ENCODE peak calls at places on chromosomes 13 and 19, in seven cellular contexts. One of them, this sample, is unnamed. For H3K79me1, the result is how much of the 10 kb centered on the place peaks cover.

GRCh38 chr13:46567671-46568070 is 14.7 kb downstream of the LRCH1 start:
- DNase-seq in neuronal stem cell: no peak
- DNase-seq in trophoblast cell: no peak
- DNase-seq in mesendoderm: peak
- DNase-seq in IMR-90: no peak
- DNase-seq in mesenchymal stem cell: no peak
- DNase-seq in H1: no peak
- DNase-seq in this sample: no peak

GRCh38 chr19:35712529-35712909 is 5.3 kb upstream of the KMT2B start:
- DNase-seq in H1: no peak
- DNase-seq in mesendoderm: no peak
- DNase-seq in IMR-90: no peak
- DNase-seq in neuronal stem cell: no peak
- DNase-seq in mesenchymal stem cell: no peak
- DNase-seq in trophoblast cell: no peak
- DNase-seq in this sample: no peak

GRCh38 chr19:2552859-2553258 is 76.9 kb downstream of the GADD45B start:
- DNase-seq in neuronal stem cell: no peak
- DNase-seq in mesenchymal stem cell: peak
- DNase-seq in mesendoderm: peak
- DNase-seq in H1: no peak
- DNase-seq in IMR-90: no peak
- DNase-seq in trophoblast cell: peak
- DNase-seq in this sample: no peak

GRCh38 chr19:20078696-20079095 is 896 bp downstream of the ZNF90 start:
- DNase-seq in mesendoderm: peak
- DNase-seq in mesenchymal stem cell: peak
- DNase-seq in IMR-90: peak
- DNase-seq in neuronal stem cell: peak
- DNase-seq in H1: no peak
- DNase-seq in trophoblast cell: peak
- DNase-seq in this sample: no peak

GRCh38 chr13:79810671-79811070 is 329.7 kb downstream of the NDFIP2 start:
- DNase-seq in mesenchymal stem cell: peak
- DNase-seq in mesendoderm: peak
- DNase-seq in trophoblast cell: peak
- DNase-seq in neuronal stem cell: no peak
- DNase-seq in H1: no peak
- DNase-seq in IMR-90: peak
- DNase-seq in this sample: no peak

GRCh38 chr13:21033224-21033855 is 28.0 kb downstream of the LATS2 start:
- DNase-seq in mesendoderm: peak
- DNase-seq in trophoblast cell: no peak
- DNase-seq in neuronal stem cell: no peak
- DNase-seq in H1: no peak
- DNase-seq in mesenchymal stem cell: peak
- DNase-seq in IMR-90: no peak
- DNase-seq in this sample: no peak

GRCh38 chr19:53094749-53095575 is 8.3 kb downstream of the ZNF160 start:
- DNase-seq in H1: peak
- DNase-seq in IMR-90: no peak
- DNase-seq in mesenchymal stem cell: no peak
- DNase-seq in neuronal stem cell: peak
- DNase-seq in trophoblast cell: no peak
- DNase-seq in mesendoderm: peak
- DNase-seq in this sample: peak

GRCh38 chr13:73146705-73147104 is 87.9 kb downstream of the KLF5 start:
- DNase-seq in mesendoderm: no peak
- DNase-seq in mesenchymal stem cell: peak
- DNase-seq in neuronal stem cell: no peak
- DNase-seq in H1: no peak
- DNase-seq in IMR-90: peak
- DNase-seq in trophoblast cell: peak
- DNase-seq in this sample: no peak

GRCh38 chr19:46413262-46414031 is at the start of gene CCDC8:
- DNase-seq in mesendoderm: peak
- DNase-seq in neuronal stem cell: peak
- DNase-seq in trophoblast cell: peak
- DNase-seq in mesenchymal stem cell: peak
- DNase-seq in H1: peak
- DNase-seq in IMR-90: peak
- DNase-seq in this sample: peak

GRCh38 chr19:37932985-37933953 is 26.3 kb downstream of the SIPA1L3 start:
- DNase-seq in mesendoderm: peak
- DNase-seq in H1: no peak
- DNase-seq in mesenchymal stem cell: peak
- DNase-seq in IMR-90: peak
- DNase-seq in neuronal stem cell: no peak
- DNase-seq in trophoblast cell: no peak
- DNase-seq in this sample: peak

GRCh38 chr13:42867232-42867631 is 85.8 kb downstream of the FAM216B start:
- DNase-seq in neuronal stem cell: no peak
- DNase-seq in IMR-90: no peak
- DNase-seq in mesenchymal stem cell: no peak
- DNase-seq in mesendoderm: no peak
- DNase-seq in trophoblast cell: no peak
- DNase-seq in H1: no peak
- DNase-seq in this sample: no peak

GRCh38 chr19:6632002-6632621 is 37.8 kb downstream of the TNFSF14 start:
- DNase-seq in neuronal stem cell: peak
- DNase-seq in mesendoderm: peak
- DNase-seq in IMR-90: peak
- DNase-seq in H1: no peak
- DNase-seq in mesenchymal stem cell: peak
- DNase-seq in trophoblast cell: peak
- DNase-seq in this sample: peak

GRCh38 chr19:43582495-43582894 is 6.9 kb downstream of the PINLYP start:
- DNase-seq in neuronal stem cell: no peak
- DNase-seq in mesendoderm: no peak
- DNase-seq in mesenchymal stem cell: no peak
- DNase-seq in IMR-90: no peak
- DNase-seq in trophoblast cell: no peak
- DNase-seq in H1: no peak
- DNase-seq in this sample: no peak

GRCh38 chr19:41588497-41589209 is 12.7 kb downstream of the CEACAM21 start:
- DNase-seq in trophoblast cell: peak
- DNase-seq in mesendoderm: peak
- DNase-seq in IMR-90: peak
- DNase-seq in neuronal stem cell: no peak
- DNase-seq in H1: no peak
- DNase-seq in mesenchymal stem cell: peak
- DNase-seq in this sample: no peak

GRCh38 chr13:76223565-76223964 is 587.4 kb downstream of the LMO7 start:
- DNase-seq in IMR-90: no peak
- DNase-seq in mesenchymal stem cell: no peak
- DNase-seq in H1: no peak
- DNase-seq in neuronal stem cell: no peak
- DNase-seq in mesendoderm: peak
- DNase-seq in trophoblast cell: no peak
- DNase-seq in this sample: peak
- H4K8ac ChIP-seq in IMR-90: no peak
- H4K8ac ChIP-seq in mesenchymal stem cell: no peak
- H4K8ac ChIP-seq in H1: no peak
- H4K8ac ChIP-seq in neuronal stem cell: no peak
- H4K8ac ChIP-seq in mesendoderm: no peak
- H4K8ac ChIP-seq in trophoblast cell: no peak
- H4K8ac ChIP-seq in this sample: no peak

GRCh38 chr13:93460005-93460404 is 233.4 kb downstream of the GPC6 start:
- DNase-seq in mesenchymal stem cell: no peak
- DNase-seq in neuronal stem cell: no peak
- DNase-seq in H1: no peak
- DNase-seq in trophoblast cell: no peak
- DNase-seq in mesendoderm: no peak
- DNase-seq in IMR-90: no peak
- DNase-seq in this sample: no peak

GRCh38 chr13:93450226-93450625 is 223.6 kb downstream of the GPC6 start:
- DNase-seq in mesendoderm: no peak
- DNase-seq in mesenchymal stem cell: peak
- DNase-seq in H1: no peak
- DNase-seq in IMR-90: peak
- DNase-seq in trophoblast cell: no peak
- DNase-seq in neuronal stem cell: no peak
- DNase-seq in this sample: no peak

GRCh38 chr13:93450761-93451160 is 224.2 kb downstream of the GPC6 start:
- DNase-seq in neuronal stem cell: no peak
- DNase-seq in H1: no peak
- DNase-seq in IMR-90: no peak
- DNase-seq in trophoblast cell: no peak
- DNase-seq in mesendoderm: no peak
- DNase-seq in mesenchymal stem cell: no peak
- DNase-seq in this sample: no peak

DNA sequence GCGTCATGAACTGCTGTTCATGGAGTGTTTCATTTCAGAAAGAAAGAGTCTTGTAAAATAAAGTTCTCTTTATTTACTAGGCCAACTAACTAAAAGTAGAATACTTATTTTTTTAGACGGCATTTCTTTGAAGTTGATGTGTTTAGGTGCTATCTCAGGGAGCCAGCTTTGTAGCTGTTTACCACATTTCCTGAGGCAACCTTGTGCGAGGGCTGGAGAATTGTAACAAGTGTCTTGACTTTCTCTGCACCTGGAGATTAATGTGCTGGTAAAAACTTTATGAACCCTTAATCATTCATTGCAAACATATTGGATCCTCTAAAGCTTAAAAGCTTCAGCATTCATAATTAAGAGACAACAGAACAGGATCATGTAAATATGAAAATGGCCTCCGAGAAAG is 229.3 kb downstream of the GPC6 start:
- DNase-seq in H1: no peak
- DNase-seq in mesendoderm: no peak
- DNase-seq in trophoblast cell: no peak
- DNase-seq in IMR-90: no peak
- DNase-seq in mesenchymal stem cell: no peak
- DNase-seq in neuronal stem cell: no peak
- DNase-seq in this sample: no peak
- H3K79me1 ChIP-seq in H1: under half
- H3K79me1 ChIP-seq in mesendoderm: under half
- H3K79me1 ChIP-seq in trophoblast cell: under half
- H3K79me1 ChIP-seq in IMR-90: under half
- H3K79me1 ChIP-seq in mesenchymal stem cell: under half
- H3K79me1 ChIP-seq in neuronal stem cell: under half
- H3K79me1 ChIP-seq in this sample: under half

DNA sequence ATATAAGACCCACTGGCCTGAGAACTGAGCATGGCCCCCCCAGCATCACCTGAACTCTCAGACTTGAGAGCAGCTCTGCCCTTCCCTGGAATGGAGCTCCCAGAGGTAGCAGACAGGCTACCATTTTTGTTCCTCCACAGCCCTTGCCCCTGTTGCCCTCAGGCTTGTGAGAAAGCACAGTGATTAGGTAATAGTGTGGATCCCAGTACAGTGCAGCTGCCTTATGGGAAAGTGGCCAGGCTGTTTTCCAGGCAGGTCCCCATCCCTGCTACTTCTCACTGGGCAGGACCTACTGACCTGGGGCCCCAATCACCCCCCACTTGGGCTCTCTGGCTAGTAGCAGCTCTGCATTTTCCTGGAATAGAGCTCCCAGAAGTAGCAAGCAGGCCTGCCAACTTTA is 834.0 kb downstream of the DACH1 start:
- DNase-seq in mesenchymal stem cell: no peak
- DNase-seq in mesendoderm: no peak
- DNase-seq in IMR-90: no peak
- DNase-seq in trophoblast cell: peak
- DNase-seq in neuronal stem cell: no peak
- DNase-seq in H1: no peak
- DNase-seq in this sample: no peak
- H4K8ac ChIP-seq in mesenchymal stem cell: no peak
- H4K8ac ChIP-seq in mesendoderm: no peak
- H4K8ac ChIP-seq in IMR-90: no peak
- H4K8ac ChIP-seq in trophoblast cell: no peak
- H4K8ac ChIP-seq in neuronal stem cell: peak
- H4K8ac ChIP-seq in H1: no peak
- H4K8ac ChIP-seq in this sample: no peak

GRCh38 chr13:98451676-98452105 is 125.2 kb downstream of the STK24 start:
- DNase-seq in mesenchymal stem cell: no peak
- DNase-seq in H1: no peak
- DNase-seq in trophoblast cell: no peak
- DNase-seq in neuronal stem cell: no peak
- DNase-seq in mesendoderm: no peak
- DNase-seq in IMR-90: peak
- DNase-seq in this sample: no peak
- H3K79me1 ChIP-seq in mesenchymal stem cell: under half
- H3K79me1 ChIP-seq in H1: under half
- H3K79me1 ChIP-seq in trophoblast cell: under half
- H3K79me1 ChIP-seq in neuronal stem cell: under half
- H3K79me1 ChIP-seq in mesendoderm: under half
- H3K79me1 ChIP-seq in IMR-90: half or more
- H3K79me1 ChIP-seq in this sample: under half

DNA sequence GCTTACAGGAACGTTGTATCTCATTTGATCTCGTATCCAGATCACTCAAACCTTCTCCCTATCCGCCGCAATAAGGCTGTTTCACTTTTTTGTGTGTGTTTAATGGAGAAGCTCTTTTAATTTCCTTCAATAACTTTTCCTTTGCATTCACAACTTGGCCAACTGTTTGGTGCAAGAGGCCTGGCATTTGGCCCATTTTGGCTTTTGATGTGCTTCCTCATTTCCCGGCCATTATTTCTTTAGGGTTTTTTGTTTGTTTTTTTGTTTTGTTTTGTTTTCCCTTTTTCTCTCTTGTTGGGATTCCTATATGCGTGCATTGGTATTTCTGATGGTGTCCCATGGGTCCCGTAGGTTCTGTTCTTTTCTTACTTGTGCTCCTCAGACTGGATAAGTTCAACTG is 6.1 kb upstream of the UPF3A start:
- DNase-seq in mesendoderm: no peak
- DNase-seq in mesenchymal stem cell: no peak
- DNase-seq in neuronal stem cell: no peak
- DNase-seq in H1: no peak
- DNase-seq in trophoblast cell: no peak
- DNase-seq in IMR-90: no peak
- DNase-seq in this sample: no peak
- H4K8ac ChIP-seq in mesendoderm: no peak
- H4K8ac ChIP-seq in mesenchymal stem cell: no peak
- H4K8ac ChIP-seq in neuronal stem cell: no peak
- H4K8ac ChIP-seq in H1: no peak
- H4K8ac ChIP-seq in trophoblast cell: no peak
- H4K8ac ChIP-seq in IMR-90: no peak
- H4K8ac ChIP-seq in this sample: no peak